ENCODE peak calls at places on chromosome 5, in nine cellular contexts. A is head of caudate nucleus; Q is NCI-H1092 treated with DMSO at 0.1 percent for 48 hours; P is D721Med; S is fibroblast of mammary gland; G is NCI-H2029 treated with DMSO at 0.1 percent for 48 hours; T is myocyte; V is stimulated activated CD4-positive, alpha-beta T cell treated with anti-CD3 and anti-CD28 coated beads, TNF-alpha, amount 100 ng/mL, for 4 hours; U is glutamatergic neuron. Y is an unnamed sample.

GRCh38 chr5:170353011-170353890 is 35.9 kb downstream of the KCNMB1 start:
- DNase-seq in Q (no peak), P (no peak), S (no peak), V (no peak), G (no peak), A (peak; percentile 51), U (peak; percentile 28), T (no peak), Y (no peak)

GRCh38 chr5:60595183-60595582 is 104.8 kb downstream of the DEPDC1B start:
- DNase-seq in U (no peak), A (no peak), T (no peak), V (no peak), P (no peak), G (no peak), S (no peak), Q (no peak), Y (no peak)

GRCh38 chr5:91151947-91152346 is 231.2 kb downstream of the ARRDC3 start:
- DNase-seq in S (peak; percentile 87), Q (no peak), T (peak; percentile 41), A (no peak), P (no peak), V (no peak), U (no peak), G (peak; percentile 47), Y (no peak)

GRCh38 chr5:73947876-73948275 is 321.9 kb downstream of the ARHGEF28 start:
- DNase-seq in S (no peak), U (no peak), P (no peak), T (no peak), G (peak; percentile 52), A (no peak), Q (peak; percentile 77), V (no peak), Y (no peak)

GRCh38 chr5:74761241-74761640 is 5.7 kb downstream of the GFM2 start:
- DNase-seq in U (no peak), P (no peak), T (peak; percentile 4), Q (no peak), S (no peak), G (no peak), A (no peak), V (no peak), Y (no peak)

GRCh38 chr5:90709323-90710148 is 150.9 kb downstream of the ADGRV1 start:
- DNase-seq in Q (no peak), S (peak; percentile 47), A (peak; percentile 51), T (peak; percentile 70), G (peak; percentile 6), U (peak; percentile 47), V (no peak), P (no peak), Y (no peak)

GRCh38 chr5:172370648-172371248 is 83.6 kb downstream of the SH3PXD2B start:
- DNase-seq in Q (no peak), S (peak; percentile 75), P (no peak), A (peak; percentile 41), T (peak; percentile 50), G (no peak), V (no peak), U (peak; percentile 45), Y (no peak)

GRCh38 chr5:179836225-179837019 is 15.7 kb downstream of the SQSTM1 start:
- DNase-seq in P (no peak), A (no peak), V (no peak), U (no peak), T (no peak), Q (no peak), G (no peak), S (peak; percentile 56), Y (no peak)

GRCh38 chr5:141182248-141182647 is at the start of gene PCDHB16:
- DNase-seq in P (no peak), U (peak; percentile 47), T (peak; percentile 78), G (peak; percentile 44), Q (peak; percentile 24), S (peak; percentile 17), V (no peak), A (peak; percentile 76), Y (no peak)

GRCh38 chr5:10695055-10695649 is 65.9 kb downstream of the DAP start:
- DNase-seq in U (peak; percentile 77), Q (peak; percentile 74), A (peak; percentile 88), G (peak; percentile 64), T (peak; percentile 85), V (no peak), S (peak; percentile 69), P (peak; percentile 53), Y (no peak)

GRCh38 chr5:122500245-122501086 is 188.4 kb downstream of the SNCAIP start:
- DNase-seq in T (peak; percentile 69), Q (peak; percentile 34), S (peak; percentile 72), V (no peak), G (no peak), A (peak; percentile 67), P (no peak), U (peak; percentile 41), Y (no peak)

GRCh38 chr5:151680944-151681427 is 5.7 kb downstream of the SPARC start:
- DNase-seq in V (no peak), S (peak; percentile 60), P (no peak), Q (no peak), A (peak; percentile 34), G (no peak), U (no peak), T (peak; percentile 62), Y (no peak)

GRCh38 chr5:116454417-116454927 is 120.2 kb downstream of the SEMA6A start:
- DNase-seq in T (peak; percentile 86), V (no peak), P (no peak), S (peak; percentile 94), U (no peak), Q (no peak), G (no peak), A (peak; percentile 43), Y (no peak)

GRCh38 chr5:54643679-54644078 is 126.1 kb downstream of the SNX18 start:
- DNase-seq in G (no peak), T (no peak), A (no peak), U (no peak), V (no peak), S (peak; percentile 90), Q (no peak), P (no peak), Y (no peak)

GRCh38 chr5:10600629-10601245 is 36.9 kb downstream of the ANKRD33B start:
- DNase-seq in V (no peak), P (no peak), A (no peak), T (peak; percentile 73), G (no peak), U (no peak), S (peak; percentile 37), Q (no peak), Y (no peak)

GRCh38 chr5:176614805-176615478 is 5.0 kb upstream of the GPRIN1 start:
- DNase-seq in G (no peak), T (peak; percentile 89), U (no peak), V (no peak), S (peak; percentile 77), Q (no peak), P (no peak), A (no peak), Y (no peak)

GRCh38 chr5:83564069-83564749 is 92.7 kb downstream of the VCAN start:
- DNase-seq in U (no peak), A (no peak), T (peak; percentile 58), S (peak; percentile 67), Q (peak; percentile 7), V (no peak), G (peak; percentile 33), P (no peak), Y (no peak)

GRCh38 chr5:173231996-173232498 is 3.0 kb downstream of the NKX2-5 start:
- DNase-seq in V (no peak), S (no peak), T (no peak), A (no peak), P (no peak), Q (no peak), G (no peak), U (no peak), Y (no peak)

GRCh38 chr5:43301653-43302091 is 11.5 kb downstream of the HMGCS1 start:
- DNase-seq in T (no peak), A (no peak), P (no peak), U (no peak), S (no peak), V (no peak), G (peak; percentile 39), Q (no peak), Y (no peak)

GRCh38 chr5:132266031-132266835 is 8.7 kb downstream of the PDLIM4 start:
- DNase-seq in T (no peak), S (no peak), V (no peak), U (no peak), G (no peak), P (no peak), A (no peak), Q (no peak), Y (no peak)

GRCh38 chr5:101664071-101664791 is 631.9 kb downstream of the SLCO4C1 start:
- DNase-seq in P (no peak), G (no peak), U (no peak), Q (no peak), S (no peak), V (no peak), T (no peak), A (no peak), Y (no peak)

GRCh38 chr5:175443514-175444059 is 395 bp downstream of the DRD1 start:
- DNase-seq in V (no peak), G (no peak), S (no peak), P (no peak), A (no peak), U (no peak), Q (no peak), T (no peak), Y (no peak)

GRCh38 chr5:80703747-80704146 is 49.0 kb upstream of the DHFR start:
- DNase-seq in G (no peak), U (no peak), T (peak; percentile 57), S (peak; percentile 10), V (no peak), Q (no peak), A (no peak), P (no peak), Y (no peak)

GRCh38 chr5:143200781-143201398 is 202.6 kb downstream of the NR3C1 start:
- DNase-seq in S (peak; percentile 90), T (peak; percentile 94), A (no peak), U (no peak), Q (no peak), P (no peak), G (no peak), V (no peak), Y (no peak)

GRCh38 chr5:775960-776861 is 8.3 kb downstream of the ZDHHC11B start:
- DNase-seq in G (no peak), S (no peak), T (no peak), A (no peak), P (peak; percentile 25), U (no peak), Q (no peak), V (no peak), Y (no peak)

GRCh38 chr5:133738271-133738670 is 125.9 kb upstream of the FSTL4 start:
- DNase-seq in G (no peak), U (no peak), P (no peak), V (no peak), A (no peak), T (no peak), S (no peak), Q (no peak), Y (no peak)

GRCh38 chr5:176810687-176811501 is 535 bp downstream of the UNC5A start:
- DNase-seq in S (no peak), T (peak; percentile 16), G (no peak), V (no peak), Q (no peak), A (peak; percentile 53), P (no peak), U (no peak), Y (no peak)

GRCh38 chr5:132303589-132303988 is 9.4 kb downstream of the SLC22A4 start:
- DNase-seq in V (no peak), U (no peak), P (no peak), S (no peak), T (no peak), G (no peak), Q (no peak), A (no peak), Y (no peak)

GRCh38 chr5:176747670-176748072 is 62.7 kb upstream of the UNC5A start:
- DNase-seq in P (no peak), S (no peak), U (no peak), T (no peak), A (no peak), V (no peak), Q (no peak), G (no peak), Y (no peak)

GRCh38 chr5:84374568-84374967 is 10.1 kb downstream of the EDIL3 start:
- DNase-seq in U (no peak), P (no peak), S (no peak), G (no peak), T (peak; percentile 31), Q (no peak), A (no peak), V (no peak), Y (no peak)

GRCh38 chr5:77400645-77401044 is 91.5 kb downstream of the WDR41 start:
- DNase-seq in S (peak; percentile 27), V (no peak), G (no peak), T (no peak), Q (no peak), U (no peak), A (no peak), P (no peak), Y (no peak)

Y was measured in activated T-helper 9 cell treated with anti-CD3 and anti-CD28 coated beads, Interleukin-2, amount 50 U/mL, for 16 hours.